ENCODE peak calls at places on chromosomes 13 and 19, in nine cellular contexts. One of them, this sample, is unnamed. For H3K4me1 and H3K9me3, the result is how much of the 10 kb centered on the place peaks cover.

GRCh38 chr19:35641515-35642151 is at the start of gene ETV2:
- DNase-seq in astrocyte: no peak
- DNase-seq in ovary: peak
- DNase-seq in testis: peak
- DNase-seq in CD8-positive, alpha-beta T cell: peak
- DNase-seq in A549: no peak
- DNase-seq in ascending aorta: no peak
- DNase-seq in Caco-2: no peak
- DNase-seq in OCI-LY7: peak
- DNase-seq in this sample: no peak

GRCh38 chr19:1313695-1314613 is 28.3 kb downstream of the EFNA2 start:
- DNase-seq in astrocyte: no peak
- DNase-seq in ovary: no peak
- DNase-seq in testis: no peak
- DNase-seq in CD8-positive, alpha-beta T cell: no peak
- DNase-seq in A549: peak
- DNase-seq in ascending aorta: no peak
- DNase-seq in Caco-2: no peak
- DNase-seq in OCI-LY7: no peak
- DNase-seq in this sample: no peak

GRCh38 chr13:30806784-30807183 is 71.4 kb downstream of the ALOX5AP start:
- DNase-seq in astrocyte: peak
- DNase-seq in ovary: no peak
- DNase-seq in testis: no peak
- DNase-seq in CD8-positive, alpha-beta T cell: no peak
- DNase-seq in A549: peak
- DNase-seq in ascending aorta: no peak
- DNase-seq in Caco-2: no peak
- DNase-seq in OCI-LY7: no peak
- DNase-seq in this sample: peak

GRCh38 chr19:48501446-48501960 is 10.1 kb downstream of the LMTK3 start:
- DNase-seq in astrocyte: no peak
- DNase-seq in ovary: peak
- DNase-seq in testis: no peak
- DNase-seq in CD8-positive, alpha-beta T cell: no peak
- DNase-seq in A549: no peak
- DNase-seq in ascending aorta: no peak
- DNase-seq in Caco-2: peak
- DNase-seq in OCI-LY7: peak
- DNase-seq in this sample: peak

GRCh38 chr19:42313096-42313839 is at the start of gene TMEM145:
- DNase-seq in astrocyte: peak
- DNase-seq in ovary: peak
- DNase-seq in testis: peak
- DNase-seq in CD8-positive, alpha-beta T cell: no peak
- DNase-seq in A549: peak
- DNase-seq in ascending aorta: no peak
- DNase-seq in Caco-2: peak
- DNase-seq in OCI-LY7: peak
- DNase-seq in this sample: peak

GRCh38 chr13:100443998-100444328 is 144.6 kb downstream of the GGACT start:
- DNase-seq in astrocyte: no peak
- DNase-seq in ovary: no peak
- DNase-seq in testis: no peak
- DNase-seq in CD8-positive, alpha-beta T cell: no peak
- DNase-seq in A549: no peak
- DNase-seq in ascending aorta: no peak
- DNase-seq in Caco-2: no peak
- DNase-seq in OCI-LY7: no peak
- DNase-seq in this sample: no peak

GRCh38 chr13:97125810-97126738 is 96.1 kb upstream of the MBNL2 start:
- DNase-seq in astrocyte: peak
- DNase-seq in ovary: no peak
- DNase-seq in testis: no peak
- DNase-seq in CD8-positive, alpha-beta T cell: no peak
- DNase-seq in A549: no peak
- DNase-seq in ascending aorta: no peak
- DNase-seq in Caco-2: no peak
- DNase-seq in OCI-LY7: no peak
- DNase-seq in this sample: no peak

GRCh38 chr13:29483211-29483610 is 112.3 kb downstream of the SLC7A1 start:
- DNase-seq in astrocyte: no peak
- DNase-seq in ovary: no peak
- DNase-seq in testis: no peak
- DNase-seq in CD8-positive, alpha-beta T cell: no peak
- DNase-seq in A549: no peak
- DNase-seq in ascending aorta: no peak
- DNase-seq in Caco-2: no peak
- DNase-seq in OCI-LY7: no peak
- DNase-seq in this sample: no peak

GRCh38 chr19:35139618-35139943 is 957 bp downstream of the FXYD1 start:
- DNase-seq in astrocyte: no peak
- DNase-seq in ovary: no peak
- DNase-seq in testis: no peak
- DNase-seq in CD8-positive, alpha-beta T cell: no peak
- DNase-seq in A549: no peak
- DNase-seq in ascending aorta: no peak
- DNase-seq in Caco-2: no peak
- DNase-seq in OCI-LY7: no peak
- DNase-seq in this sample: no peak

GRCh38 chr19:41249707-41250423 is 14.3 kb upstream of the HNRNPUL1 start:
- DNase-seq in astrocyte: no peak
- DNase-seq in ovary: no peak
- DNase-seq in testis: no peak
- DNase-seq in CD8-positive, alpha-beta T cell: no peak
- DNase-seq in A549: peak
- DNase-seq in ascending aorta: no peak
- DNase-seq in Caco-2: peak
- DNase-seq in OCI-LY7: no peak
- DNase-seq in this sample: no peak

GRCh38 chr19:4534836-4535658 is at the start of gene PLIN5:
- DNase-seq in astrocyte: peak
- DNase-seq in ovary: peak
- DNase-seq in testis: peak
- DNase-seq in CD8-positive, alpha-beta T cell: peak
- DNase-seq in A549: peak
- DNase-seq in ascending aorta: no peak
- DNase-seq in Caco-2: peak
- DNase-seq in OCI-LY7: peak
- DNase-seq in this sample: peak

GRCh38 chr19:1061987-1062386 is 5.0 kb upstream of the ARHGAP45 start:
- DNase-seq in astrocyte: no peak
- DNase-seq in ovary: peak
- DNase-seq in testis: no peak
- DNase-seq in CD8-positive, alpha-beta T cell: no peak
- DNase-seq in A549: no peak
- DNase-seq in ascending aorta: no peak
- DNase-seq in Caco-2: no peak
- DNase-seq in OCI-LY7: no peak
- DNase-seq in this sample: no peak

GRCh38 chr19:12784871-12785430 is 6.3 kb upstream of the JUNB start:
- DNase-seq in astrocyte: no peak
- DNase-seq in ovary: no peak
- DNase-seq in testis: no peak
- DNase-seq in CD8-positive, alpha-beta T cell: no peak
- DNase-seq in A549: peak
- DNase-seq in ascending aorta: no peak
- DNase-seq in Caco-2: no peak
- DNase-seq in OCI-LY7: no peak
- DNase-seq in this sample: peak

GRCh38 chr19:12967907-12968306 is 1.5 kb upstream of the DAND5 start:
- DNase-seq in astrocyte: no peak
- DNase-seq in ovary: no peak
- DNase-seq in testis: no peak
- DNase-seq in CD8-positive, alpha-beta T cell: no peak
- DNase-seq in A549: no peak
- DNase-seq in ascending aorta: no peak
- DNase-seq in Caco-2: no peak
- DNase-seq in OCI-LY7: no peak
- DNase-seq in this sample: no peak

GRCh38 chr19:4319067-4319718 is 14.8 kb downstream of the FSD1 start:
- DNase-seq in astrocyte: no peak
- DNase-seq in ovary: no peak
- DNase-seq in testis: no peak
- DNase-seq in CD8-positive, alpha-beta T cell: no peak
- DNase-seq in A549: no peak
- DNase-seq in ascending aorta: no peak
- DNase-seq in Caco-2: no peak
- DNase-seq in OCI-LY7: no peak
- DNase-seq in this sample: no peak

GRCh38 chr13:110023729-110024645 is 237.6 kb upstream of the IRS2 start:
- DNase-seq in astrocyte: no peak
- DNase-seq in ovary: peak
- DNase-seq in testis: no peak
- DNase-seq in CD8-positive, alpha-beta T cell: no peak
- DNase-seq in A549: no peak
- DNase-seq in ascending aorta: peak
- DNase-seq in Caco-2: no peak
- DNase-seq in OCI-LY7: no peak
- DNase-seq in this sample: no peak

GRCh38 chr13:98519976-98520375 is 56.9 kb downstream of the STK24 start:
- DNase-seq in astrocyte: no peak
- DNase-seq in ovary: no peak
- DNase-seq in testis: no peak
- DNase-seq in CD8-positive, alpha-beta T cell: no peak
- DNase-seq in A549: no peak
- DNase-seq in ascending aorta: no peak
- DNase-seq in Caco-2: no peak
- DNase-seq in OCI-LY7: no peak
- DNase-seq in this sample: no peak
- H3K4me1 ChIP-seq in astrocyte: under half
- H3K4me1 ChIP-seq in ovary: under half
- H3K4me1 ChIP-seq in testis: under half
- H3K4me1 ChIP-seq in CD8-positive, alpha-beta T cell: under half
- H3K4me1 ChIP-seq in A549: under half
- H3K4me1 ChIP-seq in ascending aorta: under half
- H3K4me1 ChIP-seq in Caco-2: under half
- H3K4me1 ChIP-seq in OCI-LY7: under half
- H3K4me1 ChIP-seq in this sample: under half

GRCh38 chr13:52070929-52071523 is 46.5 kb downstream of the UTP14C start:
- DNase-seq in astrocyte: peak
- DNase-seq in ovary: no peak
- DNase-seq in testis: no peak
- DNase-seq in CD8-positive, alpha-beta T cell: no peak
- DNase-seq in A549: no peak
- DNase-seq in ascending aorta: no peak
- DNase-seq in Caco-2: peak
- DNase-seq in OCI-LY7: peak
- DNase-seq in this sample: peak

GRCh38 chr13:52061587-52061986 is 37.1 kb downstream of the UTP14C start:
- DNase-seq in astrocyte: peak
- DNase-seq in ovary: no peak
- DNase-seq in testis: no peak
- DNase-seq in CD8-positive, alpha-beta T cell: no peak
- DNase-seq in A549: no peak
- DNase-seq in ascending aorta: no peak
- DNase-seq in Caco-2: no peak
- DNase-seq in OCI-LY7: no peak
- DNase-seq in this sample: no peak

GRCh38 chr13:52067237-52067636 is 42.7 kb downstream of the UTP14C start:
- DNase-seq in astrocyte: no peak
- DNase-seq in ovary: no peak
- DNase-seq in testis: peak
- DNase-seq in CD8-positive, alpha-beta T cell: no peak
- DNase-seq in A549: peak
- DNase-seq in ascending aorta: no peak
- DNase-seq in Caco-2: peak
- DNase-seq in OCI-LY7: peak
- DNase-seq in this sample: no peak
- H3K9me3 ChIP-seq in astrocyte: under half
- H3K9me3 ChIP-seq in ovary: under half
- H3K9me3 ChIP-seq in testis: under half
- H3K9me3 ChIP-seq in CD8-positive, alpha-beta T cell: under half
- H3K9me3 ChIP-seq in A549: under half
- H3K9me3 ChIP-seq in ascending aorta: under half
- H3K9me3 ChIP-seq in Caco-2: half or more
- H3K9me3 ChIP-seq in OCI-LY7: under half
- H3K9me3 ChIP-seq in this sample: under half

GRCh38 chr19:43847246-43847645 is 20.1 kb downstream of the ZNF283 start:
- DNase-seq in astrocyte: no peak
- DNase-seq in ovary: no peak
- DNase-seq in testis: no peak
- DNase-seq in CD8-positive, alpha-beta T cell: no peak
- DNase-seq in A549: peak
- DNase-seq in ascending aorta: no peak
- DNase-seq in Caco-2: no peak
- DNase-seq in OCI-LY7: no peak
- DNase-seq in this sample: no peak

GRCh38 chr19:43847884-43848283 is 20.8 kb downstream of the ZNF283 start:
- DNase-seq in astrocyte: no peak
- DNase-seq in ovary: no peak
- DNase-seq in testis: no peak
- DNase-seq in CD8-positive, alpha-beta T cell: no peak
- DNase-seq in A549: no peak
- DNase-seq in ascending aorta: no peak
- DNase-seq in Caco-2: no peak
- DNase-seq in OCI-LY7: no peak
- DNase-seq in this sample: no peak

DNA sequence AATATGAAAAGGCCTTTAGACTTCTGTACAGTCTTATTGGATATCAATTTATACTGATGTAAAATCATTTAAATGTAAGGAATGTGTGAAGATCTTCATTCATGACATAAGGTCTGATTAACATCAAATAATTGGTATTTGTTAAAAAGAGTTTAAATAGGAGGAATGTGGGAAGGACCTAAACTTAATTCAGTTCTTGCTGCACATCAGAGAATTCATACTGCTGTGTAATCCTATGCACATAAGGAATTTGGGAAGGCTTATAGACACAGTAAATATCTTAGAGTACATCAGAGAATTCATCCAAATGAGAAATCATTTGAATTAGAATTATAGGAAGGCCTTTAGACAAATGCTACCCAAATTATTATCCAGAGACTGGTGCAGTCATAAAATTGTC is 21.7 kb downstream of the ZNF283 start:
- DNase-seq in astrocyte: no peak
- DNase-seq in ovary: no peak
- DNase-seq in testis: no peak
- DNase-seq in CD8-positive, alpha-beta T cell: no peak
- DNase-seq in A549: no peak
- DNase-seq in ascending aorta: no peak
- DNase-seq in Caco-2: no peak
- DNase-seq in OCI-LY7: no peak
- DNase-seq in this sample: no peak
- H3K4me3 ChIP-seq in astrocyte: no peak
- H3K4me3 ChIP-seq in ovary: no peak
- H3K4me3 ChIP-seq in testis: no peak
- H3K4me3 ChIP-seq in CD8-positive, alpha-beta T cell: no peak
- H3K4me3 ChIP-seq in A549: no peak
- H3K4me3 ChIP-seq in ascending aorta: no peak
- H3K4me3 ChIP-seq in Caco-2: no peak
- H3K4me3 ChIP-seq in OCI-LY7: no peak
- H3K4me3 ChIP-seq in this sample: no peak

DNA sequence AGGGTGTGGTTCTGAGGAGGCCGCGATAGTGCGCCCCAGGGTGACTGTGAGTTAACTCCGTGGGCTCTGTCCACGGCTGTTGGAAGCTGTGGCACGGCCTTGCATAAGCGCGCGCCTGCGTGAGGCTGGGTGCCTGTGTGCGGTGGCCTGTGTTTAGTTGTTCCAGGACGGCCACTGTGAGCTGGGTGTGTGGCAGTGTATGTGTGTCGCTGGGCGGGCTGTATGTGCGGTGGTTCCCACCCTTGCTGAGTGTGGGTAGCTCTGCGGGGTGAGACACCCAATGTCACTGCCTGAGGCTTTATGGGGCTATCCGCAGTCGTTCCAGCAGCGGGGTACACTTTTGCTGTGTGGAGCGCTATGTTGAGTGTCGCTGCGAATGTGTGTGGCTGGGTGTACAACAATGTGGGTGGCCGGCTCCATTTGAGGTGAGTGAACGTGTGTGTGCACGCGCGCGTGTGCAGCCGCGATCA is 438 bp upstream of the SSBP4 start:
- DNase-seq in astrocyte: no peak
- DNase-seq in ovary: no peak
- DNase-seq in testis: peak
- DNase-seq in CD8-positive, alpha-beta T cell: no peak
- DNase-seq in A549: no peak
- DNase-seq in ascending aorta: no peak
- DNase-seq in Caco-2: no peak
- DNase-seq in OCI-LY7: no peak
- DNase-seq in this sample: peak
- H3K4me1 ChIP-seq in astrocyte: half or more
- H3K4me1 ChIP-seq in ovary: under half
- H3K4me1 ChIP-seq in testis: half or more
- H3K4me1 ChIP-seq in CD8-positive, alpha-beta T cell: half or more
- H3K4me1 ChIP-seq in A549: half or more
- H3K4me1 ChIP-seq in ascending aorta: under half
- H3K4me1 ChIP-seq in Caco-2: under half
- H3K4me1 ChIP-seq in OCI-LY7: half or more
- H3K4me1 ChIP-seq in this sample: under half